ENCODE peak calls at places on chromosomes 7 and 10, in six cellular contexts. K is mammary epithelial cell, H is K562, U is PC-9, E is mesendoderm, B is heart right ventricle. D is an unnamed sample.

GRCh38 chr10:103921750-103922195 is 3.8 kb upstream of the STN1 start:
- DNase-seq in K (peak; percentile 17), H (peak; percentile 48), U (no peak), E (peak; percentile 74), B (no peak), D (no peak)

GRCh38 chr7:132783824-132784223 is 207.6 kb upstream of the PLXNA4 start:
- DNase-seq in K (peak; percentile 63), H (no peak), U (no peak), E (peak; percentile 61), B (no peak), D (no peak)

GRCh38 chr7:36440880-36441279 is 51.2 kb downstream of the ANLN start:
- DNase-seq in K (peak; percentile 6), H (no peak), U (peak; percentile 51), E (peak; percentile 31), B (no peak), D (no peak)

GRCh38 chr7:128735433-128735832 is 3.7 kb upstream of the CALU start:
- DNase-seq in K (no peak), H (no peak), U (no peak), E (no peak), B (no peak), D (no peak)

GRCh38 chr7:136033413-136034031 is 56.4 kb upstream of the MTPN start:
- DNase-seq in K (no peak), H (no peak), U (no peak), E (peak; percentile 4), B (peak; percentile 28), D (peak; percentile 14)

GRCh38 chr7:138872576-138872975 is 74.6 kb upstream of the ATP6V0A4 start:
- DNase-seq in K (peak; percentile 67), H (no peak), U (peak; percentile 85), E (peak; percentile 74), B (no peak), D (no peak)

GRCh38 chr7:94972296-94972695 is 64.9 kb downstream of the PPP1R9A start:
- DNase-seq in K (no peak), H (no peak), U (peak; percentile 59), E (no peak), B (no peak), D (no peak)

GRCh38 chr7:80666376-80666775 is 27.9 kb downstream of the CD36 start:
- DNase-seq in K (peak; percentile 25), H (no peak), U (peak; percentile 80), E (no peak), B (no peak), D (no peak)

GRCh38 chr10:97627731-97628130 is 5.6 kb downstream of the MORN4 start:
- DNase-seq in K (no peak), H (peak; percentile 33), U (no peak), E (no peak), B (no peak), D (no peak)

GRCh38 chr10:61628875-61629513 is 33.7 kb upstream of the CABCOCO1 start:
- DNase-seq in K (peak; percentile 85), H (no peak), U (peak; percentile 92), E (peak; percentile 81), B (no peak), D (no peak)

GRCh38 chr10:33897255-33897893 is 562.9 kb upstream of the NRP1 start:
- DNase-seq in K (peak; percentile 98), H (no peak), U (no peak), E (peak; percentile 28), B (no peak), D (no peak)

GRCh38 chr7:100066953-100067352 is 14.6 kb downstream of the ZNF3 start:
- DNase-seq in K (no peak), H (no peak), U (no peak), E (no peak), B (no peak), D (no peak)

GRCh38 chr10:73730153-73730906 is 13.8 kb upstream of the SEC24C start:
- DNase-seq in K (peak; percentile 95), H (peak; percentile 73), U (peak; percentile 90), E (peak; percentile 97), B (peak; percentile 88), D (peak; percentile 81)

GRCh38 chr7:4641091-4641666 is 40.9 kb upstream of the FOXK1 start:
- DNase-seq in K (no peak), H (no peak), U (peak; percentile 17), E (no peak), B (no peak), D (no peak)

GRCh38 chr10:92356041-92356440 is 65.1 kb downstream of the MARCHF5 start:
- DNase-seq in K (no peak), H (no peak), U (no peak), E (no peak), B (no peak), D (no peak)

GRCh38 chr7:66905243-66905642 is 15.8 kb upstream of the TMEM248 start:
- DNase-seq in K (no peak), H (no peak), U (no peak), E (no peak), B (no peak), D (no peak)

GRCh38 chr7:20791523-20791879 is 4.8 kb upstream of the SP8 start:
- DNase-seq in K (no peak), H (no peak), U (no peak), E (no peak), B (no peak), D (no peak)

GRCh38 chr10:7587865-7588188 is 78.9 kb downstream of the ITIH5 start:
- DNase-seq in K (no peak), H (no peak), U (no peak), E (no peak), B (no peak), D (no peak)

GRCh38 chr10:95221124-95221523 is 27.1 kb downstream of the ACSM6 start:
- DNase-seq in K (no peak), H (no peak), U (peak; percentile 82), E (peak; percentile 91), B (no peak), D (no peak)

GRCh38 chr10:112689327-112689726 is 242.3 kb downstream of the VTI1A start:
- DNase-seq in K (peak; percentile 1), H (peak; percentile 6), U (no peak), E (peak; percentile 64), B (peak; percentile 15), D (no peak)

GRCh38 chr10:14673189-14673947 is 101.3 kb downstream of the FAM107B start:
- DNase-seq in K (no peak), H (no peak), U (no peak), E (no peak), B (no peak), D (no peak)

DNA sequence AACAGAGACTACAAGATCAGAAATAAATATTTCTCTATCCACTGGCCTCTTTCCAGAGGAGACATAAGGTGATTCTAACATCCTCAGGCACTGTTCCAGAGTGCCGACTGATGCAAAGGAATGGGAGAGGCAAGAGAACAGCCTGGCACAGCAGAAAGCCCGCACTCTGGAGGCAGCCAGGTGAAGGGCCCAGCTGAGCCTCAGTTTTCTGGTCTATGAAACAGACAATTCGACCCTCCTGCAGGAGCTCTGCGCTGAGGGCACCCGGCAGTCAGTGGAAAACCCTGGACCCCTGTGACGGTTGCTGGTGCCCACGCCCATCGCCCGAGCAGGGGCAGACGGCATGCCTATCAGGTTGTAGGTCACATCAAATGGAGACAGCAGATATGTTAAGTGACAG is 68.6 kb downstream of the MAD1L1 start:
- DNase-seq in K (no peak), H (no peak), U (no peak), E (no peak), B (no peak), D (no peak)
- H3K27ac ChIP-seq in K (no peak overlapping the region), H (no peak overlapping the region), U (no peak overlapping the region), E (no peak overlapping the region), B (no peak overlapping the region), D (no peak overlapping the region)

GRCh38 chr7:23075571-23075970 is 30.0 kb upstream of the KLHL7 start:
- DNase-seq in K (no peak), H (no peak), U (no peak), E (no peak), B (peak; percentile 13), D (no peak)

GRCh38 chr7:23076774-23077173 is 28.8 kb upstream of the KLHL7 start:
- DNase-seq in K (no peak), H (no peak), U (peak; percentile 66), E (peak; percentile 87), B (no peak), D (no peak)

GRCh38 chr7:23072043-23072442 is 33.5 kb upstream of the KLHL7 start:
- DNase-seq in K (no peak), H (no peak), U (no peak), E (peak; percentile 48), B (no peak), D (no peak)

GRCh38 chr7:23072916-23073315 is 32.7 kb upstream of the KLHL7 start:
- DNase-seq in K (no peak), H (no peak), U (no peak), E (peak; percentile 60), B (no peak), D (no peak)

GRCh38 chr7:23074443-23075244 is 30.9 kb upstream of the KLHL7 start:
- DNase-seq in K (no peak), H (no peak), U (peak; percentile 75), E (no peak), B (no peak), D (no peak)
- H3K27ac ChIP-seq in K (no peak overlapping the region), H (peak overlapping the region; percentile 21), U (peak overlapping the region; percentile 0), E (no peak overlapping the region), B (peak overlapping the region; percentile 49), D (no peak overlapping the region)

GRCh38 chr7:472640-472957 is 47.0 kb downstream of the PDGFA start:
- DNase-seq in K (no peak), H (no peak), U (no peak), E (no peak), B (no peak), D (no peak)

GRCh38 chr7:473870-474604 is 45.6 kb downstream of the PDGFA start:
- DNase-seq in K (no peak), H (no peak), U (no peak), E (no peak), B (no peak), D (no peak)

GRCh38 chr7:471191-471865 is 48.3 kb downstream of the PDGFA start:
- DNase-seq in K (no peak), H (peak; percentile 75), U (no peak), E (no peak), B (no peak), D (no peak)

GRCh38 chr7:473211-473734 is 46.4 kb downstream of the PDGFA start:
- DNase-seq in K (no peak), H (no peak), U (no peak), E (no peak), B (no peak), D (no peak)

DNA sequence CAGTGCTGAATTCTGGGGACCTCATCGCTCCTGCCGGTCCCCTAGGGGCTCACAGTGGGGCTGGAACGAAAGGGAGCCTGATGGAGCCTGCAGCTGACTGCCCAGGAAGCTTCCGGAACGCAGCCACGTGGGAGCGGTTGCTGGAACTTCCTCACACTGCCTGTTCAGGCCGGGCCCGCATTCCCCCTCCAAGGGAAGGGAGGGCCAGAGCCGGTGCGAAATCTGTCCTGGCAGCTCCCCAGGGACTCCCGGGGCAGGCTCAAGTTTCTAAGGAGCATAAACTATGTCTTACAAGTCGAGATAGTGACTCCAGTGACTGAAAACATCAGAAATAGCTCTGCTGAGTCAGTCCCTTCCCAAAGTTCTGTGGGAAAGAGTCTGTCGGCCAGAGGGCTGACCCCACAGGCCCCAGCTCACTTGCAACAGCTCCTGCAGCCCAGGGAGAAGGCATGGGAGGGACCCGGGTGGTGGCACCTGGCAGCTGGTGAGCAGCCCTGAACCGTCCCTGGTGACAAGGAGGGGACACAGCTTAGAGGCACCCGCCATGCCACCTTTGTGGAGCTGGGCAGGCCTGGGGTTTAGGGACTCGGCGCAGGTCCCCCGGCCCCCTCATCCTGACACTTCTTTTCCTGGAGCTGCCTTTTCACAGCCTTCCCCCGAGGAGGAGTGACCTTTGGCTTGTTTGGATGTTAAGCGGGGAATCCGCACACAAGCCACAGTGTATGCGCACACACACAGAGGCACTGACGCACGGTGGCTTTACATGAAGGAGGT is 47.6 kb downstream of the PDGFA start:
- DNase-seq in K (peak; percentile 81), H (peak; percentile 72), U (no peak), E (peak; percentile 44), B (peak; percentile 84), D (no peak)
- H3K27ac ChIP-seq in K (no peak overlapping the region), H (peak overlapping the region; percentile 93), U (no peak overlapping the region), E (no peak overlapping the region), B (peak overlapping the region; percentile 40), D (no peak overlapping the region)

GRCh38 chr10:29005988-29006387 is 282.9 kb upstream of the LYZL1 start:
- DNase-seq in K (no peak), H (no peak), U (no peak), E (no peak), B (no peak), D (no peak)
- H3K27ac ChIP-seq in K (no peak overlapping the region), H (no peak overlapping the region), U (no peak overlapping the region), E (no peak overlapping the region), B (no peak overlapping the region), D (no peak overlapping the region)

D was measured in substantia nigra.